ENCODE peak calls at places on chromosomes 6 and 20, in four cellular contexts. One of them, this sample, is unnamed.

GRCh38 chr20:42179768-42180167 is 561.6 kb upstream of the CHD6 start:
- DNase-seq in WTC11: peak; percentile 47
- DNase-seq in HepG2: no peak
- DNase-seq in K562: no peak
- DNase-seq in this sample: no peak

GRCh38 chr6:126123226-126123625 is 136.9 kb downstream of the TRMT11 start:
- DNase-seq in WTC11: no peak
- DNase-seq in HepG2: no peak
- DNase-seq in K562: peak; percentile 75
- DNase-seq in this sample: no peak

GRCh38 chr20:9021699-9022098 is 47.2 kb upstream of the PLCB4 start:
- DNase-seq in WTC11: no peak
- DNase-seq in HepG2: no peak
- DNase-seq in K562: no peak
- DNase-seq in this sample: no peak

GRCh38 chr20:25277051-25277801 is 29.3 kb downstream of the PYGB start:
- DNase-seq in WTC11: peak; percentile 6
- DNase-seq in HepG2: no peak
- DNase-seq in K562: no peak
- DNase-seq in this sample: no peak

GRCh38 chr6:42304313-42304712 is 86.7 kb upstream of the MRPS10 start:
- DNase-seq in WTC11: no peak
- DNase-seq in HepG2: no peak
- DNase-seq in K562: no peak
- DNase-seq in this sample: no peak

GRCh38 chr6:69233195-69233524 is 563.6 kb downstream of the LMBRD1 start:
- DNase-seq in WTC11: no peak
- DNase-seq in HepG2: no peak
- DNase-seq in K562: no peak
- DNase-seq in this sample: no peak

GRCh38 chr6:27111743-27112142 is 135.8 kb upstream of the PRSS16 start:
- DNase-seq in WTC11: no peak
- DNase-seq in HepG2: no peak
- DNase-seq in K562: no peak
- DNase-seq in this sample: no peak

GRCh38 chr6:82589509-82590206 is 226.0 kb downstream of the TPBG start:
- DNase-seq in WTC11: peak; percentile 23
- DNase-seq in HepG2: peak; percentile 3
- DNase-seq in K562: peak; percentile 10
- DNase-seq in this sample: peak; percentile 67

GRCh38 chr6:79808846-79809245 is 138.5 kb downstream of the ELOVL4 start:
- DNase-seq in WTC11: no peak
- DNase-seq in HepG2: no peak
- DNase-seq in K562: no peak
- DNase-seq in this sample: no peak

GRCh38 chr6:44198684-44199083 is 18.0 kb upstream of the MYMX start:
- DNase-seq in WTC11: no peak
- DNase-seq in HepG2: no peak
- DNase-seq in K562: no peak
- DNase-seq in this sample: no peak

GRCh38 chr6:127489248-127489647 is 29.9 kb downstream of the MTCL3 start:
- DNase-seq in WTC11: no peak
- DNase-seq in HepG2: no peak
- DNase-seq in K562: no peak
- DNase-seq in this sample: no peak

GRCh38 chr20:32828029-32828666 is 8.4 kb downstream of the MAPRE1 start:
- DNase-seq in WTC11: no peak
- DNase-seq in HepG2: no peak
- DNase-seq in K562: no peak
- DNase-seq in this sample: no peak

GRCh38 chr6:148441454-148441911 is 98.8 kb downstream of the SASH1 start:
- DNase-seq in WTC11: no peak
- DNase-seq in HepG2: peak; percentile 35
- DNase-seq in K562: no peak
- DNase-seq in this sample: peak; percentile 55

GRCh38 chr20:23268792-23269354 is 81.7 kb upstream of the NXT1 start:
- DNase-seq in WTC11: no peak
- DNase-seq in HepG2: peak; percentile 69
- DNase-seq in K562: no peak
- DNase-seq in this sample: no peak

GRCh38 chr20:23267909-23268308 is 82.7 kb upstream of the NXT1 start:
- DNase-seq in WTC11: no peak
- DNase-seq in HepG2: no peak
- DNase-seq in K562: no peak
- DNase-seq in this sample: no peak

GRCh38 chr20:23270427-23270911 is 80.1 kb upstream of the NXT1 start:
- DNase-seq in WTC11: no peak
- DNase-seq in HepG2: peak; percentile 98
- DNase-seq in K562: no peak
- DNase-seq in this sample: peak; percentile 33

GRCh38 chr20:23272176-23273029 is 78.2 kb upstream of the NXT1 start:
- DNase-seq in WTC11: no peak
- DNase-seq in HepG2: no peak
- DNase-seq in K562: no peak
- DNase-seq in this sample: no peak

GRCh38 chr20:23269954-23270353 is 80.6 kb upstream of the NXT1 start:
- DNase-seq in WTC11: no peak
- DNase-seq in HepG2: no peak
- DNase-seq in K562: no peak
- DNase-seq in this sample: no peak
- TF ChIP-seq HMGXB4 in WTC11: no peak
- TF ChIP-seq HMGXB4 in HepG2: no peak
- TF ChIP-seq HMGXB4 in K562: no peak
- TF ChIP-seq HMGXB4 in this sample: no peak

DNA sequence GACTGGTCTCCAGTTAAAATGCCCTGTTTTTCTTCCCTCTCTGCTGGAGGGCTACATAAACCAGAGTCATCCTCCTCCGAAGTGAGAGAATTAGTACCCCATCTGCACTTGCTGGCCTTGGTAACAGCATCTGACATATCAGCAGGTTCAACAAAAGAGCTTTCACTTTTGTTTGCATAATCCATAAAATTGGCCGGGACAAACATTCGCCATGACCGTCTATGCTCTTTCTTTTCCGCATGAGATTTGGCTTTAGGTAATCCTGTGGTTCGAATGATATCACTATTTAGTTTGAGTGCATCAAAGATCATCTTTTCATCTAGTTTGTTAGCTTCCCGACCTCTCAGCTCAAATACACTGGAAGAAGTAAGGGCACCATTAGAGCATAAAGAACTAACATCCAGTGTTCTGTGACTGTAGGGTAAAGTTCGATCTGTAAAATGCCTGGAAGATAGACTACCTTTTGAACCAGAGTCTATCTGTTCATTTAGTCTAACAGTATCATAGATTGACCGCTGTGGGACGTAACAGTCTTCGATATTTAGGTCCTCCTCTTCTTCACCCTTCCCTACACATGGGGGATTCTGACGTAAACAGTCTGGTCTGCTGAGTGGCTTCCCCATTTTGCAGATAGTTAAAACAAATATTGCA is 101.6 kb downstream of the DST start:
- DNase-seq in WTC11: no peak
- DNase-seq in HepG2: peak; percentile 77
- DNase-seq in K562: no peak
- DNase-seq in this sample: no peak
- TF ChIP-seq HMGXB4 in WTC11: no peak
- TF ChIP-seq HMGXB4 in HepG2: peak; percentile 56
- TF ChIP-seq HMGXB4 in K562: no peak
- TF ChIP-seq HMGXB4 in this sample: no peak

GRCh38 chr20:30168025-30168799 is 1089.3 kb upstream of the DEFB115 start:
- DNase-seq in WTC11: no peak
- DNase-seq in HepG2: no peak
- DNase-seq in K562: no peak
- DNase-seq in this sample: no peak
- TF ChIP-seq HMGXB4 in WTC11: no peak
- TF ChIP-seq HMGXB4 in HepG2: no peak
- TF ChIP-seq HMGXB4 in K562: no peak
- TF ChIP-seq HMGXB4 in this sample: no peak

DNA sequence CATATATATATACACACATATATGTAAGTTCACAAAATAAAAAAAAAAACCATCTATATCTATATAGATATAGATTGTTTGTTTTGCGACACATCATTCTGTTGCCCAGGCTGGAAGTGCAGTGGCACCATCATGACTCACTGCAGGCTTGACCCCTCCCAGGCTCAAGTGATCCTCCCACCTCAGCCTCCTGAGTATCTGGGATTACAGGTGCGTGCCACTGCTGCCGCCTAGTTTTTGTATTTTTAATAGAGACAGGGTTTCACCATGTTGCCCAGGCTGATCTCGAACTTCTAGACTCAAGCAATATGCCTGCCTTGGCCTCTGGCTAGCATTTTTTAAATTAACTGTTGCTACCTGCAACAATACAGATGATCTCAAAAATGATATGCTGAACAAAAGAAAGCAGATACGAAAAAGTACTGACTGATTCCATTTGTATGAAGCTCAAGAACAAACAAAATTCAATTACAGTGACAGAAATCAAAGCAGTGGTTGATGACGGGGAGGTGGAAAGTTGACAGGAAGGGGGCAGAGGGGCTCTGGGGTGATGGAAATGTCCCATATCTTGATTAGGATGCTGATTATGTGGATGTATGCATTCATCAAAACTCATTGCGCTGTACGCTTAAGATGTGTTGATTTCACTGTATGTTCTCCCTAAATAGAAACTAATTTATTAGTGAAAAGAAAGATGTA is 49.6 kb downstream of the ATXN1 start:
- DNase-seq in WTC11: no peak
- DNase-seq in HepG2: peak; percentile 59
- DNase-seq in K562: no peak
- DNase-seq in this sample: no peak
- TF ChIP-seq HMGXB4 in WTC11: no peak
- TF ChIP-seq HMGXB4 in HepG2: no peak
- TF ChIP-seq HMGXB4 in K562: no peak
- TF ChIP-seq HMGXB4 in this sample: no peak

DNA sequence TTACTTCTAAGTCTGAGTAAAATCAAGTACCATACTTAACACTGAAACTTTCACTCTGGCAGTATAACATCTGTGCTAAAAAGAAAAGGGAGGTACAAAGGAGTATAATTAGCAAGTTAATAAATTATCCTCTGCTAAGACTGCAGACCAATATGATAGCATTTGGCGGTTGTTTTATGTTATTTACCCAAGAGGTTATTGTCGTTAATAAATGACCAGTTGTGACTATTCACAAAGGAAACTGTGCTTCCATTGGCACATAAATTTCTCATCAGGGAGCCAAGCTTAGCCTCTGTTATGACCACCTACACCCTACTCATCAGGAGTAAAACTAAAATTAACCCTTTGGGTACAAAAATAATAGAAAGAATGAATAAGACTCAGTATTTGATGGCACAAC is 86.5 kb downstream of the CRYBG1 start:
- DNase-seq in WTC11: no peak
- DNase-seq in HepG2: no peak
- DNase-seq in K562: no peak
- DNase-seq in this sample: peak; percentile 33
- TF ChIP-seq HMGXB4 in WTC11: no peak
- TF ChIP-seq HMGXB4 in HepG2: no peak
- TF ChIP-seq HMGXB4 in K562: no peak
- TF ChIP-seq HMGXB4 in this sample: no peak

GRCh38 chr6:84583784-84584183 is 180.6 kb downstream of the TBX18 start:
- DNase-seq in WTC11: no peak
- DNase-seq in HepG2: no peak
- DNase-seq in K562: no peak
- DNase-seq in this sample: no peak
- TF ChIP-seq HMGXB4 in WTC11: no peak
- TF ChIP-seq HMGXB4 in HepG2: no peak
- TF ChIP-seq HMGXB4 in K562: no peak
- TF ChIP-seq HMGXB4 in this sample: no peak

DNA sequence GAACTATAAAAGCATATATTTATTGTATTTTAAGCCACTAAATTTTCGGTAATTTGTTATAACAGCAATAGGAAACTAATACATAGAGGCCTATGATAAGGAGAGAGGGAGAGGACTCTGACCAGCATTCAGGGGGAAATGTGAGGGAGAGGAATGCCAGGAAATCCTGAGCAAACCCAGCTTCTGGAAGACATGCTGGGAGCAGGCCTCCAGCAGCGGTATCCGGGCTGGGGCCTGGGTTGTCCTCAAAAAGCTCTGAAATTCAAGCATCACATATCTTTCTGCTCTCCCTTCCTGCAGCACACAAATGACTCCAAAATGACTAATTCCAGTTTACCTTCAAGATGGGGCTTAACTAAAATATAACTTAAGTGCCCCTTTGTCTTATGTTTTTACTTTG is 33.4 kb upstream of the RIMS1 start:
- DNase-seq in WTC11: no peak
- DNase-seq in HepG2: no peak
- DNase-seq in K562: no peak
- DNase-seq in this sample: no peak
- TF ChIP-seq HMGXB4 in WTC11: no peak
- TF ChIP-seq HMGXB4 in HepG2: no peak
- TF ChIP-seq HMGXB4 in K562: no peak
- TF ChIP-seq HMGXB4 in this sample: no peak

GRCh38 chr6:14269434-14269833 is 151.9 kb downstream of the CD83 start:
- DNase-seq in WTC11: no peak
- DNase-seq in HepG2: no peak
- DNase-seq in K562: no peak
- DNase-seq in this sample: no peak
- TF ChIP-seq HMGXB4 in WTC11: no peak
- TF ChIP-seq HMGXB4 in HepG2: no peak
- TF ChIP-seq HMGXB4 in K562: no peak
- TF ChIP-seq HMGXB4 in this sample: no peak

DNA sequence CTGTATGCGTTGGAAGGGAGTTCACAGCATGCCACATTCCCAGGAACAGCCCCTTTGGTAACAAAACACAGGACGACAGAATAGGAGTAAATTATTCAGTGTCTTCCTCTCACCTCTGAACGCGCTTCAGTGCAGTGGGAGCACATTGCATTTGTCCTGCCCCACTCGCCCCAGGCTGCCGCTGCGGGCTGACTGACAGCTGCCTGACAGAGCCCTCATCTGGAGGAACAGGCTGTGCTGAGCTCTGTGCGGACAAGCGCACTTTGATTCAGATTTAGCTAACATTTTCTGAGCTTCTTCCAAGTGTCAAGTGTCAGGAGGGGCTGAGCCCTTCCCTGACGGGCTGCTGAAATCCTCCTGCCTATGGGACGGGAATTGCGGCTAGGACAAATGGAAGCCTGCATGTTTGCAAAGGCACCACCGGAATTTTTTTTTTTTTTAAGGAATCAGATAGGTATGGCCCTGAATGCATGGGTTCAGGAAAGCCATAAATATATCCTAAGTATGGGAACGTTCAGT is 383.0 kb upstream of the CDH4 start:
- DNase-seq in WTC11: no peak
- DNase-seq in HepG2: no peak
- DNase-seq in K562: no peak
- DNase-seq in this sample: no peak
- TF ChIP-seq HMGXB4 in WTC11: no peak
- TF ChIP-seq HMGXB4 in HepG2: no peak
- TF ChIP-seq HMGXB4 in K562: no peak
- TF ChIP-seq HMGXB4 in this sample: no peak

This sample was measured in A549.